ENCODE peak calls at places on chromosomes 4 and X, in ten cellular contexts. Q, T, O, H, N, X, P, U, L and W are unnamed samples.

GRCh38 chrX:13028871-13029336 is 15.5 kb downstream of the FAM9C start:
- DNase-seq in Q (no peak), T (peak; percentile 46), O (no peak), H (no peak), N (no peak), X (no peak), P (no peak), U (no peak), L (no peak), W (no peak)

GRCh38 chrX:145843196-145843595 is 25.6 kb downstream of the SLITRK2 start:
- DNase-seq in Q (no peak), T (no peak), O (no peak), H (peak; percentile 2), N (no peak), X (no peak), P (no peak), U (no peak), L (no peak), W (peak; percentile 50)

GRCh38 chr4:26458104-26458503 is 32.2 kb downstream of the CCKAR start:
- DNase-seq in Q (no peak), T (no peak), O (no peak), H (no peak), N (no peak), X (no peak), P (no peak), U (peak; percentile 80), L (no peak), W (no peak)

GRCh38 chr4:186481998-186482790 is 73.2 kb downstream of the MTNR1A start:
- DNase-seq in Q (no peak), T (peak; percentile 56), O (no peak), H (no peak), N (no peak), X (no peak), P (no peak), U (no peak), L (no peak), W (no peak)

GRCh38 chr4:166153539-166153938 is 280.5 kb downstream of the TLL1 start:
- DNase-seq in Q (no peak), T (no peak), O (no peak), H (no peak), N (no peak), X (no peak), P (no peak), U (peak; percentile 40), L (no peak), W (no peak)

GRCh38 chr4:113435893-113436292 is 325.6 kb downstream of the CAMK2D start:
- DNase-seq in Q (no peak), T (peak; percentile 33), O (no peak), H (peak; percentile 44), N (peak; percentile 83), X (no peak), P (peak; percentile 69), U (peak; percentile 67), L (no peak), W (peak; percentile 81)

GRCh38 chr4:77500801-77501200 is 104.8 kb upstream of the CXCL13 start:
- DNase-seq in Q (no peak), T (no peak), O (no peak), H (no peak), N (no peak), X (no peak), P (no peak), U (peak; percentile 25), L (no peak), W (no peak)

GRCh38 chrX:48514868-48515460 is 6.2 kb downstream of the PORCN start:
- DNase-seq in Q (no peak), T (no peak), O (no peak), H (no peak), N (no peak), X (no peak), P (no peak), U (no peak), L (no peak), W (no peak)

GRCh38 chr4:82372874-82373815 is 646 bp downstream of the HNRNPD start:
- DNase-seq in Q (peak; percentile 87), T (peak; percentile 70), O (peak; percentile 71), H (peak; percentile 84), N (peak; percentile 69), X (peak; percentile 49), P (peak; percentile 64), U (peak; percentile 93), L (peak; percentile 86), W (peak; percentile 77)

GRCh38 chr4:7423801-7424552 is 10.8 kb downstream of the PSAPL1 start:
- DNase-seq in Q (peak; percentile 38), T (peak; percentile 15), O (peak; percentile 24), H (no peak), N (peak; percentile 40), X (no peak), P (no peak), U (no peak), L (peak; percentile 35), W (peak; percentile 28)

GRCh38 chr4:55729306-55730142 is 90.1 kb upstream of the EXOC1L start:
- DNase-seq in Q (no peak), T (no peak), O (no peak), H (no peak), N (no peak), X (no peak), P (peak; percentile 36), U (peak; percentile 29), L (no peak), W (no peak)

GRCh38 chrX:120768254-120768653 is 107.4 kb downstream of the CT47B1 start:
- DNase-seq in Q (no peak), T (no peak), O (no peak), H (no peak), N (no peak), X (no peak), P (no peak), U (no peak), L (no peak), W (no peak)
- H3K27ac ChIP-seq in Q (no peak overlapping the region), T (no peak overlapping the region), O (peak overlapping the region; percentile 88), H (no peak overlapping the region), N (no peak overlapping the region), X (no peak overlapping the region), P (peak overlapping the region; percentile 21), U (no peak overlapping the region), L (no peak overlapping the region), W (no peak overlapping the region)

DNA sequence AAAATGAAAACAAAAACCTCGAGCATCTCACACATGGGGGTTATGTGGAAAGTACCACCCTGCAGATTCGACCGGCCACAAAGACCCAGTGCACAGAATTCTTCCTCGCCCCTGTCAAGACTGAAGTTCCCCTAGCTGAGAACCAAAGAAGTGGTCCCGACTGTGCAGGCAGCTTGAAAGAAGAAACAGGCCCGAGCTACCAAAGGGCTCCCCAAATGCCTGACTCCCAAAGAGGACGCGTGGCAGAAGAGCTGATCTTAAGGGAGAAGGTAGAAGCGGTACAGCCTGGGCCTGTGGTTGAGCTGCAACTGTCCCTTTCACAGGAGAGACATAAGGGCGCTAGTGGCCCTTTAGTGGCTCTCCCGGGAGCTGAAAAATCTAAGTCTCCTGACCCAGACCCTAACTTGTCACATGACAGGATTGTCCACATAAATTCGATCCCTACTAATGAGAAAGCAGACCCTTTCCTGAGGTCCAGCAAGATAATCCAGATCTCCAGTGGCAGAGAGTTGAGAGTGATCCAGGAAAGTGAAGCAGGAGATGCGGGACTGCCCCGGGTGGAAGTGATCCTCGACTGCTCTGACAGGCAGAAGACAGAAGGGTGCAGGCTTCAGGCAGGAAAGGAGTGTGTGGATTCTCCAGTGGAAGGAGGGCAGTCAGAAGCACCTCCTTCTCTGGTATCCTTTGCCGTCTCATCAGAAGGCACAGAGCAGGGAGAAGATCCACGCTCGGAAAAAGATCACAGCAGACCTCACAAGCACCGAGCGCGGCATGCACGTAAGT is 108.8 kb upstream of the MYOZ2 start:
- DNase-seq in Q (peak; percentile 75), T (peak; percentile 38), O (no peak), H (no peak), N (no peak), X (no peak), P (no peak), U (peak; percentile 79), L (no peak), W (no peak)
- H3K27ac ChIP-seq in Q (peak overlapping the region; percentile 91), T (no peak overlapping the region), O (no peak overlapping the region), H (no peak overlapping the region), N (peak overlapping the region; percentile 81), X (no peak overlapping the region), P (peak overlapping the region; percentile 97), U (peak overlapping the region; percentile 35), L (peak overlapping the region; percentile 38), W (peak overlapping the region; percentile 93)

GRCh38 chr4:147830987-147831386 is 99.1 kb downstream of the ARHGAP10 start:
- DNase-seq in Q (no peak), T (no peak), O (no peak), H (no peak), N (no peak), X (no peak), P (peak; percentile 64), U (no peak), L (no peak), W (no peak)

GRCh38 chr4:147830102-147830463 is 98.2 kb downstream of the ARHGAP10 start:
- DNase-seq in Q (no peak), T (no peak), O (no peak), H (no peak), N (no peak), X (no peak), P (no peak), U (no peak), L (no peak), W (no peak)

GRCh38 chr4:147833254-147833653 is 101.4 kb downstream of the ARHGAP10 start:
- DNase-seq in Q (no peak), T (no peak), O (no peak), H (no peak), N (no peak), X (no peak), P (no peak), U (no peak), L (no peak), W (no peak)

GRCh38 chr4:147829401-147830101 is 97.7 kb downstream of the ARHGAP10 start:
- DNase-seq in Q (peak; percentile 81), T (no peak), O (no peak), H (peak; percentile 63), N (peak; percentile 75), X (no peak), P (no peak), U (no peak), L (no peak), W (peak; percentile 69)

GRCh38 chr4:147831452-147832192 is 99.7 kb downstream of the ARHGAP10 start:
- DNase-seq in Q (peak; percentile 73), T (no peak), O (no peak), H (peak; percentile 82), N (peak; percentile 67), X (no peak), P (peak; percentile 85), U (peak; percentile 25), L (no peak), W (no peak)
- H3K27ac ChIP-seq in Q (peak overlapping the region; percentile 81), T (no peak overlapping the region), O (peak overlapping the region; percentile 92), H (peak overlapping the region; percentile 90), N (peak overlapping the region; percentile 87), X (no peak overlapping the region), P (peak overlapping the region; percentile 86), U (peak overlapping the region; percentile 2), L (peak overlapping the region; percentile 2), W (peak overlapping the region; percentile 91)

DNA sequence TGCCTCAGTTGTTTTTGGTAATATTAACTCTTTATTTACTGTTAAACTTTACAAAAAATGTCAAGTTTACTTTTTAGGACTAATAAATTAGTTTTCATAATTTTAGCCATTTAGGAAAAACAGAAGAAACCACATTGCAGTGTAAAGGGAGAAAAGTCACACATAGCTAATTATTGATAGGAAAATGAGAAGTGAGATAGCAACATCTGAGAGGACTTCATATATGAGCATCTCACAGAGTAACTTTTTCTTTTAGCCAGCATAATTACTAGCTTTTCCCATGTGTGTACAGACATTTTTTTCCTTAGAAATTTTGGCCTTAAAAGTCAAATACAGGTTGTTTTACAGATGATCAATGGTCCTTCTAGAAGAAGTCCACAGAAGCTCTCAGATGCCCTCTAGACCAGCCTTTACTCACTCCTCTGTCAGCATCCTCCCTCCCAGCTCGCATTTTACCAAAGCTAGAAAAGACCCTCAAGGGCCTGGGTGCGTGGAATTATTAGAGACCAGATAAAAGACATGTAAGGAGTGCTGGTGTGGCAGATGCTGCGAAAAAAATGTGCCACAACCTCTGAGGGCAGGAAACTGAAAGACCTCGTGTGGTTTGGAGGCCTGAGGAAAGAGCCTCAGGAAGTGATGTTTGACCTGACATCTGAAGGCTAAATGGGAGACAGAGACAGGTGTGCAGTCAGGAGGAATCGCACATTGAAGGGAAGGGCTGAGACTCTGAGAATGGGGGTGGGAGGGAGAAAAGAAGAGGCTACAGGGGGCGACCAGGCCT is 156.9 kb downstream of the CBR4 start:
- DNase-seq in Q (no peak), T (no peak), O (no peak), H (no peak), N (no peak), X (no peak), P (no peak), U (peak; percentile 67), L (no peak), W (no peak)
- H3K27ac ChIP-seq in Q (peak overlapping the region; percentile 88), T (no peak overlapping the region), O (no peak overlapping the region), H (no peak overlapping the region), N (peak overlapping the region; percentile 67), X (no peak overlapping the region), P (no peak overlapping the region), U (peak overlapping the region; percentile 35), L (no peak overlapping the region), W (peak overlapping the region; percentile 50)